ENCODE peak calls at places on chromosome 16, in five cellular contexts. G is cardiac fibroblast, R is body of pancreas, Q is left lung, E is fibroblast of mammary gland. N is an unnamed sample.

GRCh38 chr16:85557976-85558589 is 55.0 kb upstream of the GSE1 start:
- DNase-seq in G (no peak), R (peak), Q (peak), E (no peak), N (peak)

GRCh38 chr16:27114006-27114405 is 47.3 kb downstream of the C16orf82 start:
- DNase-seq in G (no peak), R (no peak), Q (no peak), E (no peak), N (no peak)

GRCh38 chr16:700684-701584 is 4.7 kb downstream of the FBXL16 start:
- DNase-seq in G (no peak), R (peak), Q (no peak), E (no peak), N (no peak)

GRCh38 chr16:72291531-72291981 is 119.6 kb upstream of the PMFBP1 start:
- DNase-seq in G (peak), R (no peak), Q (no peak), E (peak), N (peak)

GRCh38 chr16:59591480-59591879 is 857.4 kb upstream of the GOT2 start:
- DNase-seq in G (peak), R (no peak), Q (no peak), E (no peak), N (peak)

GRCh38 chr16:49277386-49277742 is 4.3 kb downstream of the CBLN1 start:
- DNase-seq in G (no peak), R (no peak), Q (no peak), E (no peak), N (no peak)

GRCh38 chr16:19188406-19188805 is 20.4 kb downstream of the SYT17 start:
- DNase-seq in G (no peak), R (no peak), Q (no peak), E (no peak), N (no peak)

GRCh38 chr16:54928016-54928356 is 2.7 kb upstream of the IRX5 start:
- DNase-seq in G (peak), R (no peak), Q (no peak), E (peak), N (no peak)

GRCh38 chr16:4521971-4522623 is 16.5 kb downstream of the CDIP1 start:
- DNase-seq in G (no peak), R (peak), Q (no peak), E (no peak), N (no peak)

DNA sequence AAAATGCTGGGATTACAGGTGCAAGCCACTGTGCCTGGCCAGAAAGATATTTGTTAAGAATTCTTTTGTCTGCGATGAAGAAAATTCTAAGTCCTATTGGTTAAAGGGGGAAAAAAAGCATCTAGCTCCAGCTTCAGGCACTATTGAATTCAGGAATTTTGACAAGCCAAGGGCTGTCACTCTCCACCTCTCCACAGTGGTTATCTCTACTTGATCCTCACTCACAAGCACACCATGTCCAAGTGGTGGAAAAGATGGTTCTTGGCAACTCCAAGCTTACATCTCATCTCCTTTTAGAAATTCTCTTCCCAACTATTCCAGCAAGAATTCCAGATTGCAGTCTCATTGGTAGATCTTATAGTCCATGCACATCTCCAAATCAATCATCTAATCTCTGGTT is 7.1 kb downstream of the RBFOX1 start:
- DNase-seq in G (no peak), R (no peak), Q (no peak), E (no peak), N (no peak)
- TF ChIP-seq CTCF in G (no peak), R (no peak), Q (no peak), E (no peak), N (no peak)

DNA sequence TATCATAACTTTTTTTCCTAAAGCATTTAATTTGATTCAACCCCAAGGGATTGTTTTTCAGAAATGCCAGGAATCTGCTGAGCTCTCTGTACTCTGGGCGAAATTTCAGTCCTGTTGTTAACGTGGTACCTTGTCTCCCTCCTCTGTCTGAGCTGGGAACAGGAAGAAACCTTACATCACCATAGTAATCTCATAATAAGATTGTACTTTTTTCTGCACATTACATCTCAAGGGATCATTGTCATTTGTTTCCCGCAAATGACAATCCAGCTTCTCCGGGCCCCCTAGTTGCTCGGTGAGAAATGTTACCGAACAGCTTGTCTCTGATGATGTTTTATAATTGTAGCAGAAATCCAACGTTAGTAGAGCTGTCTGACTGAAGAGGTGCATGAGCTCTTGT is 152.7 kb upstream of the ERCC4 start:
- DNase-seq in G (peak), R (no peak), Q (no peak), E (peak), N (no peak)
- TF ChIP-seq CTCF in G (no peak), R (peak), Q (no peak), E (no peak), N (no peak)

GRCh38 chr16:87951550-87952538 is 610 bp downstream of the BANP start:
- DNase-seq in G (no peak), R (peak), Q (no peak), E (no peak), N (no peak)
- TF ChIP-seq CTCF in G (peak), R (no peak), Q (no peak), E (no peak), N (no peak)

GRCh38 chr16:73847090-73847489 is 449.5 kb upstream of the PSMD7 start:
- DNase-seq in G (no peak), R (no peak), Q (no peak), E (no peak), N (no peak)
- TF ChIP-seq CTCF in G (no peak), R (no peak), Q (no peak), E (no peak), N (no peak)